ENCODE peak calls at places on chromosomes 7 and 10, in nine cellular contexts. C is WTC11, Q is astrocyte of the cerebellum, W is NCI-H1694, D is sciatic nerve, R is adrenal gland, V is H7, G is HTR-8/SVneo, K is OCI-LY7. U is an unnamed sample.

GRCh38 chr10:79019441-79019840 is 49.3 kb upstream of the ZMIZ1 start:
- DNase-seq in G (no peak), W (no peak), K (no peak), D (peak), R (no peak), C (no peak), V (no peak), Q (no peak), U (no peak)

GRCh38 chr10:5492322-5492855 is 7.0 kb downstream of the CALML5 start:
- DNase-seq in V (no peak), R (no peak), W (no peak), G (no peak), C (no peak), K (no peak), Q (no peak), D (no peak), U (no peak)

GRCh38 chr10:35372329-35372728 is 36.0 kb downstream of the CCNY start:
- DNase-seq in R (no peak), W (no peak), D (no peak), V (no peak), K (no peak), G (peak), C (no peak), Q (no peak), U (peak)

GRCh38 chr7:46137725-46138124 is 216.7 kb upstream of the IGFBP3 start:
- DNase-seq in D (no peak), C (no peak), K (no peak), W (no peak), G (no peak), Q (no peak), R (no peak), V (no peak), U (no peak)

GRCh38 chr7:97145068-97145467 is 27.6 kb downstream of the SDHAF3 start:
- DNase-seq in V (no peak), W (peak), K (peak), G (no peak), R (no peak), Q (peak), D (no peak), C (no peak), U (no peak)

GRCh38 chr7:29084832-29085231 is 61.5 kb downstream of the CPVL start:
- DNase-seq in W (no peak), V (no peak), D (no peak), K (no peak), Q (no peak), R (no peak), G (no peak), C (no peak), U (no peak)

GRCh38 chr10:60801538-60801937 is 23.3 kb downstream of the CDK1 start:
- DNase-seq in R (no peak), C (no peak), G (no peak), Q (no peak), K (no peak), D (no peak), V (no peak), W (no peak), U (no peak)

GRCh38 chr10:110918269-110918632 is 729 bp downstream of the BBIP1 start:
- DNase-seq in R (peak), C (peak), V (no peak), G (peak), W (peak), K (no peak), Q (peak), D (peak), U (peak)

GRCh38 chr10:123998197-123999141 is 94.9 kb downstream of the CHST15 start:
- DNase-seq in Q (no peak), V (peak), W (no peak), R (no peak), D (peak), C (no peak), G (no peak), K (no peak), U (no peak)

GRCh38 chr7:33444501-33444900 is 315.1 kb downstream of the BBS9 start:
- DNase-seq in R (peak), G (no peak), C (no peak), V (no peak), D (no peak), Q (no peak), K (no peak), W (no peak), U (no peak)

GRCh38 chr10:86413046-86413728 is 46.6 kb upstream of the GRID1 start:
- DNase-seq in V (no peak), K (peak), R (no peak), Q (no peak), G (no peak), W (no peak), D (no peak), C (no peak), U (no peak)

GRCh38 chr10:90087197-90088007 is 386.0 kb downstream of the KIF20B start:
- DNase-seq in D (no peak), G (peak), C (no peak), V (no peak), K (peak), W (no peak), R (no peak), Q (no peak), U (peak)

GRCh38 chr10:73812662-73813061 is 1.3 kb upstream of the NDST2 start:
- DNase-seq in C (peak), V (peak), R (peak), Q (no peak), W (no peak), K (no peak), D (no peak), G (no peak), U (no peak)

GRCh38 chr10:95542761-95543160 is 18.4 kb downstream of the SORBS1 start:
- DNase-seq in C (no peak), G (no peak), D (no peak), W (no peak), R (no peak), V (no peak), Q (no peak), K (no peak), U (no peak)

GRCh38 chr7:17879075-17879661 is 61.1 kb downstream of the SNX13 start:
- DNase-seq in C (no peak), Q (no peak), R (no peak), G (no peak), W (no peak), D (no peak), V (no peak), K (no peak), U (no peak)

GRCh38 chr10:54587973-54588372 is 213.1 kb downstream of the PCDH15 start:
- DNase-seq in D (no peak), W (no peak), C (no peak), Q (no peak), R (no peak), K (no peak), G (no peak), V (no peak), U (no peak)

GRCh38 chr7:69967152-69967591 is 368.9 kb downstream of the AUTS2 start:
- DNase-seq in V (no peak), G (no peak), K (no peak), Q (no peak), R (peak), W (no peak), C (no peak), D (peak), U (no peak)

GRCh38 chr7:130062246-130062645 is 8.1 kb upstream of the KLHDC10 start:
- DNase-seq in W (no peak), V (no peak), C (no peak), Q (no peak), K (no peak), R (no peak), D (no peak), G (no peak), U (no peak)

GRCh38 chr7:33716581-33717477 is 188.5 kb upstream of the BMPER start:
- DNase-seq in W (peak), Q (peak), V (peak), C (no peak), R (no peak), D (no peak), K (peak), G (peak), U (peak)

GRCh38 chr7:27046854-27047549 is 48.8 kb downstream of the HOXA1 start:
- DNase-seq in W (no peak), K (no peak), C (no peak), D (no peak), G (peak), V (no peak), Q (no peak), R (no peak), U (peak)

GRCh38 chr10:32114500-32114899 is 58.3 kb upstream of the KIF5B start:
- DNase-seq in W (no peak), G (no peak), Q (no peak), C (no peak), V (no peak), D (no peak), K (no peak), R (no peak), U (no peak)

GRCh38 chr7:7565746-7566650 is 686 bp upstream of the MIOS start:
- DNase-seq in C (no peak), V (peak), Q (no peak), D (no peak), R (peak), W (no peak), K (peak), G (no peak), U (no peak)

GRCh38 chr10:53957401-53957800 is 843.6 kb downstream of the PCDH15 start:
- DNase-seq in R (no peak), V (no peak), Q (no peak), K (no peak), C (no peak), D (no peak), W (no peak), G (no peak), U (no peak)

GRCh38 chr10:104350146-104350635 is 3.4 kb upstream of the CFAP58 start:
- DNase-seq in G (peak), W (peak), K (peak), C (no peak), R (no peak), V (peak), Q (no peak), D (no peak), U (no peak)

GRCh38 chr7:31044531-31044930 is 7.6 kb upstream of the ADCYAP1R1 start:
- DNase-seq in R (no peak), C (no peak), V (no peak), G (no peak), W (no peak), Q (no peak), D (no peak), K (no peak), U (no peak)

GRCh38 chr7:106070201-106070551 is 41.9 kb downstream of the SYPL1 start:
- DNase-seq in V (no peak), K (no peak), C (no peak), D (no peak), R (peak), W (no peak), G (no peak), Q (no peak), U (no peak)

GRCh38 chr7:14962778-14963177 is 60.2 kb upstream of the DGKB start:
- DNase-seq in D (no peak), R (no peak), K (no peak), C (no peak), W (no peak), V (no peak), Q (no peak), G (no peak), U (no peak)

GRCh38 chr7:113774182-113774807 is 144.5 kb downstream of the PPP1R3A start:
- DNase-seq in D (no peak), V (peak), C (no peak), R (no peak), Q (peak), K (peak), W (peak), G (peak), U (peak)

GRCh38 chr7:128899392-128899791 is 11.1 kb downstream of the KCP start:
- DNase-seq in D (no peak), W (no peak), K (peak), C (no peak), Q (no peak), R (no peak), V (no peak), G (no peak), U (no peak)

GRCh38 chr7:45143616-45144015 is 14.0 kb upstream of the RAMP3 start:
- DNase-seq in V (no peak), D (no peak), K (no peak), C (no peak), Q (no peak), R (no peak), W (no peak), G (no peak), U (peak)

GRCh38 chr10:24866615-24867583 is 85.5 kb downstream of the PRTFDC1 start:
- DNase-seq in C (peak), K (no peak), Q (peak), G (no peak), V (no peak), R (peak), W (no peak), D (no peak), U (peak)

GRCh38 chr7:117053407-117053806 is 100.1 kb downstream of the ST7 start:
- DNase-seq in R (no peak), Q (no peak), W (no peak), D (no peak), K (no peak), V (no peak), G (no peak), C (no peak), U (no peak)

GRCh38 chr7:47500103-47500563 is 81.8 kb downstream of the TNS3 start:
- DNase-seq in V (no peak), K (no peak), D (no peak), W (no peak), Q (no peak), C (no peak), G (no peak), R (no peak), U (no peak)

GRCh38 chr10:119933179-119933578 is 40.6 kb downstream of the SEC23IP start:
- DNase-seq in R (no peak), C (no peak), D (no peak), G (peak), Q (peak), K (peak), W (peak), V (peak), U (no peak)

U was measured in H54.